ENCODE peak calls at places on chromosomes 4 and X, in seven cellular contexts. E is MM.1S, B is heart right ventricle, H is psoas muscle, T is fibroblast of lung, U is bronchial epithelial cell, O is lower leg skin. A is an unnamed sample.

GRCh38 chr4:94654714-94655113 is 103.0 kb upstream of the BMPR1B start:
- DNase-seq in E (no peak), B (no peak), H (no peak), T (no peak), U (no peak), O (no peak), A (no peak)

GRCh38 chr4:140061194-140061593 is 92.8 kb downstream of the MAML3 start:
- DNase-seq in E (no peak), B (no peak), H (no peak), T (peak), U (no peak), O (no peak), A (peak)

GRCh38 chr4:166981847-166982246 is 252.4 kb downstream of the SPOCK3 start:
- DNase-seq in E (no peak), B (no peak), H (no peak), T (no peak), U (no peak), O (no peak), A (no peak)

GRCh38 chr4:124931050-124931449 is 218.5 kb upstream of the ANKRD50 start:
- DNase-seq in E (no peak), B (no peak), H (no peak), T (peak), U (no peak), O (no peak), A (peak)

GRCh38 chr4:6339818-6340445 is 70.3 kb downstream of the WFS1 start:
- DNase-seq in E (no peak), B (no peak), H (peak), T (no peak), U (no peak), O (no peak), A (no peak)

GRCh38 chr4:98630804-98631454 is 27.5 kb downstream of the TSPAN5 start:
- DNase-seq in E (no peak), B (no peak), H (no peak), T (peak), U (no peak), O (no peak), A (peak)

GRCh38 chrX:143788265-143788664 is 67.7 kb upstream of the SPANXN2 start:
- DNase-seq in E (peak), B (no peak), H (no peak), T (peak), U (peak), O (no peak), A (no peak)

GRCh38 chr4:67035501-67035900 is 509.8 kb downstream of the CENPC start:
- DNase-seq in E (no peak), B (no peak), H (no peak), T (peak), U (peak), O (peak), A (peak)

GRCh38 chrX:150051096-150051495 is 112.8 kb upstream of the EOLA2 start:
- DNase-seq in E (no peak), B (no peak), H (no peak), T (no peak), U (peak), O (no peak), A (no peak)

GRCh38 chr4:141467225-141467624 is 169.2 kb upstream of the IL15 start:
- DNase-seq in E (no peak), B (no peak), H (no peak), T (no peak), U (no peak), O (no peak), A (no peak)

GRCh38 chrX:16931371-16931770 is 15.1 kb upstream of the REPS2 start:
- DNase-seq in E (no peak), B (no peak), H (no peak), T (no peak), U (no peak), O (no peak), A (no peak)

GRCh38 chrX:48939417-48940228 is 17.8 kb downstream of the OTUD5 start:
- DNase-seq in E (peak), B (no peak), H (no peak), T (no peak), U (no peak), O (no peak), A (no peak)

GRCh38 chr4:88457307-88458090 is 580 bp downstream of the HERC5 start:
- DNase-seq in E (peak), B (peak), H (peak), T (peak), U (no peak), O (peak), A (peak)

GRCh38 chrX:102624105-102624504 is 24.8 kb downstream of the ARMCX5 start:
- DNase-seq in E (no peak), B (no peak), H (no peak), T (peak), U (no peak), O (no peak), A (no peak)

GRCh38 chr4:138659041-138659565 is 356.5 kb upstream of the NOCT start:
- DNase-seq in E (no peak), B (no peak), H (no peak), T (no peak), U (no peak), O (no peak), A (no peak)

GRCh38 chr4:84681488-84682274 is 98.8 kb downstream of the CDS1 start:
- DNase-seq in E (peak), B (no peak), H (no peak), T (peak), U (peak), O (no peak), A (peak)

GRCh38 chr4:69032847-69033638 is 63.2 kb upstream of the UGT2B7 start:
- DNase-seq in E (no peak), B (no peak), H (no peak), T (no peak), U (peak), O (no peak), A (no peak)

GRCh38 chrX:88135735-88136134 is 611.3 kb upstream of the CPXCR1 start:
- DNase-seq in E (peak), B (no peak), H (no peak), T (no peak), U (no peak), O (no peak), A (no peak)

GRCh38 chr4:84875636-84876371 is 90.7 kb downstream of the WDFY3 start:
- DNase-seq in E (no peak), B (no peak), H (no peak), T (peak), U (no peak), O (no peak), A (no peak)

GRCh38 chr4:132328761-132329160 is 820.3 kb upstream of the PCDH10 start:
- DNase-seq in E (no peak), B (no peak), H (no peak), T (no peak), U (no peak), O (no peak), A (no peak)

GRCh38 chrX:17842769-17843525 is 18.2 kb downstream of the RAI2 start:
- DNase-seq in E (no peak), B (no peak), H (no peak), T (no peak), U (peak), O (no peak), A (no peak)

GRCh38 chr4:166301266-166301665 is 428.2 kb downstream of the TLL1 start:
- DNase-seq in E (no peak), B (no peak), H (no peak), T (peak), U (no peak), O (no peak), A (no peak)

DNA sequence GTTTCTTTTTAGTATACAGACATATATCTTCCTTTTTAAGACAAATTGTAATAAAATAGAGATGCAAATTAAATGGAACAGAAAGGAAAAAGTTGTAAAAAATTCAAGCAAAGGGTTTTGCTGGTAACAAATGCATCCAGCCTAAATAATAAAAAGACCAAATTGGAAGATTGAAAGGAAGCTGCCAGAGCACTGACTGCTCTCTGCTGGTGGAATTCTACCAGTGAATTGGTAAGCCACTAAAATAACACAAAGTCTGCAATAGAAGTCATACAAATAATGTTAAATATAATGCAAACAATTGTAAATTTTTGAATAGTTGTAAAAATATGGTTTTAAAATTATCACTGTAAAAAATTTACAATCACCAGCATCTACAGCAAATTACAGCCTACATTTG is 1322.3 kb downstream of the PCDH7 start:
- DNase-seq in E (no peak), B (no peak), H (no peak), T (no peak), U (no peak), O (no peak), A (no peak)
- TF ChIP-seq CTCF in E (no peak), B (peak), H (no peak), T (no peak), U (no peak), O (no peak), A (no peak)

GRCh38 chrX:20593836-20594235 is 327.1 kb upstream of the RPS6KA3 start:
- DNase-seq in E (no peak), B (no peak), H (no peak), T (no peak), U (no peak), O (no peak), A (no peak)

GRCh38 chrX:20596856-20597255 is 330.1 kb upstream of the RPS6KA3 start:
- DNase-seq in E (no peak), B (no peak), H (no peak), T (no peak), U (no peak), O (no peak), A (no peak)

GRCh38 chrX:20593402-20593801 is 326.7 kb upstream of the RPS6KA3 start:
- DNase-seq in E (no peak), B (no peak), H (no peak), T (no peak), U (no peak), O (no peak), A (no peak)

GRCh38 chrX:20595928-20596550 is 329.3 kb upstream of the RPS6KA3 start:
- DNase-seq in E (no peak), B (no peak), H (no peak), T (peak), U (peak), O (no peak), A (peak)

GRCh38 chrX:20594985-20595384 is 328.3 kb upstream of the RPS6KA3 start:
- DNase-seq in E (no peak), B (no peak), H (no peak), T (peak), U (peak), O (no peak), A (peak)
- TF ChIP-seq CTCF in E (no peak), B (no peak), H (peak), T (peak), U (no peak), O (no peak), A (no peak)

GRCh38 chr4:109251396-109251795 is 51.1 kb downstream of the COL25A1 start:
- DNase-seq in E (no peak), B (no peak), H (no peak), T (no peak), U (no peak), O (no peak), A (no peak)
- TF ChIP-seq CTCF in E (no peak), B (no peak), H (no peak), T (no peak), U (no peak), O (no peak), A (no peak)

GRCh38 chr4:176125063-176125462 is 59.4 kb downstream of the WDR17 start:
- DNase-seq in E (no peak), B (no peak), H (no peak), T (peak), U (no peak), O (no peak), A (no peak)

GRCh38 chr4:176123710-176124407 is 58.2 kb downstream of the WDR17 start:
- DNase-seq in E (peak), B (no peak), H (no peak), T (peak), U (peak), O (no peak), A (no peak)
- TF ChIP-seq CTCF in E (peak), B (peak), H (peak), T (peak), U (peak), O (no peak), A (peak)

DNA sequence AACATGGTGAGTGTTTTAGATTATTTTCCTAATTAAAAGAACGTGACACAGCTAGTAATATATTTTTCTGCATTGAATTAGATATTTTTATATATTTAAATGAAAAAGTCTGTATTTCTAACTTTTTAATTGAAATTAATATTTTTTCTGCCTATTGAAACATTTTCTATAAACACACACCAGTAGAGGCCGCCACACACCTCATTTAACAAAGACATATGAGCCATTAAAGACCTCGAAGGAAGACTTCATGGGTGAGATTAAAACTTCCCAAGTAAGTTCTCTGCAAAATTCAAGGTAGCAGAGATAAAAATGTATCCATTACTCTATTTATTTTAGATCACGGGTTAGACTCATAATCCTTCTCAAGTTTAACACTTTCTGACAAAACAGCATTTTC is 8.3 kb downstream of the SLITRK2 start:
- DNase-seq in E (peak), B (no peak), H (no peak), T (no peak), U (peak), O (no peak), A (no peak)
- TF ChIP-seq CTCF in E (peak), B (no peak), H (no peak), T (peak), U (no peak), O (no peak), A (no peak)

GRCh38 chr4:46937493-46937892 is 28.4 kb upstream of the COX7B2 start:
- DNase-seq in E (peak), B (no peak), H (no peak), T (peak), U (no peak), O (no peak), A (no peak)
- TF ChIP-seq CTCF in E (peak), B (no peak), H (no peak), T (peak), U (peak), O (no peak), A (no peak)

GRCh38 chr4:183444953-183445543 is 612 bp downstream of the CDKN2AIP start:
- DNase-seq in E (peak), B (peak), H (no peak), T (peak), U (peak), O (no peak), A (peak)
- TF ChIP-seq CTCF in E (no peak), B (no peak), H (no peak), T (no peak), U (no peak), O (no peak), A (no peak)

DNA sequence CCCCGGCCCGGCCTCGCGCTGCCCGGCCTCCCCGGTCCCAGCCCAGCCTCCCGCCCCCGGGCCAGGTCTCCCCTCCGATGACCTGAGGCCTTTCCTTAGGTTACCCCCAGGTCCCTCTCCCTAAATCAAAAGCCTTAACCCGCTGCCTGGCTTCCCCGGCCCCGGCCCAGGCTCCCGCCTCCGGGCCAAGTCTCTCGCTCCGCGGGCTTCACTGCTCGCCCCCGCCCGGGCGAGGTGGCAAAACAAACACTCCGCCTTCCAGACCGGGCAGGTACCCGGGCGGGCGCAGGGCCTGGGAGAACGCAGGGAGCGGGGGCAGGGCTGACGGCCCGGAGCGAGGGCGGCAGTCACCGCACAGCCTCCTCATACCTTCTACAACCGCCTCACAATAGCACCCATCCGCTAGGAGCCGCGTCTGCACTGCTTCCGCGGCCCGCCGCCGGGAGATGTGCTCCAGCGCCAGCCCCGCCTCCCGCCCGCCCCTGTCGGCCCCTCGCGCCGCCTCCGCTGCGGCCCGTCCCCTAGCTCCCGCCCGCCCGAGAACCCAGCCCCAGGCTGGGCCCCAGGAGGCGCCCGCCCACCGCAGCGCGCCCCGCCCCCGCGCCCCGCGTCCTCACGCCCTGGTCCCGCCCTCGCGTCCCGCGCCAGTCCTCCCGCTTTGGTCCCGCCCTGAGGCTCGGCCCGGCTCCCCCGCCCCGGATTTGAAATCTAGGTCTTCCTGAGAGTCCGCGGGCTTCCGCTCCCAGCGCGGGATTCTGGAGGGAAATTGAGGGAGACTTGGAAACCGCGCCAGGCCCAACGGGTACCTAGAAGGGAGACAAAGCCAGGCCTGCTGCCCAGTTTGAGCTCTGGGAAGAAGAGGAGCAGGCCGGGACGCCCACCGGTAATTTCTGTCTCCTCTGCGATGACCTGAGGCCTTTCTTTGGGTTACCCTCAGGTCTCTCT is at the start of the genes CASP3 and PRIMPOL:
- DNase-seq in E (peak), B (peak), H (peak), T (peak), U (peak), O (peak), A (peak)
- TF ChIP-seq CTCF in E (peak), B (peak), H (peak), T (peak), U (peak), O (no peak), A (peak)

DNA sequence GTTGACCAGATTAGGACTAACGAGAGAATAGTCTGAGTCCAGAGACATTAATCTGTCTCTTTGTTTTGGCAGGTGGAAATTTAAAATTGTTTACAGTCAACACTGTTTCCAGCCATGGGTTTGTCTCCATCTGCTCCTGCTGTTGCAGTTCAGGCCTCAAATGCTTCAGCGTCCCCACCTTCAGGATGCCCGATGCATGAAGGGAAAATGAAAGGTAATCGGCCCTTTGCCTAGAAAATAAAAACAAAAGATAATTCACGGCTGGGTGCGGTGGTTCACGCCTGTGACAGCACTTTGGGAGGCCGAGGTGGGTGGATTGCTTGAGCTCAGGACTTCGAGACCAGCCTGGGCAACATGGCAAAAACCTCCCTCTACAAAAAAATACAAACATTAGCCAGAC is 815 bp downstream of the HCCS start:
- DNase-seq in E (peak), B (no peak), H (no peak), T (no peak), U (no peak), O (no peak), A (no peak)
- TF ChIP-seq CTCF in E (no peak), B (no peak), H (no peak), T (no peak), U (no peak), O (no peak), A (no peak)

A was measured in foreskin fibroblast.